ENCODE peak calls at places on chromosomes 3 and 15, in six cellular contexts. E is ovary, V is breast epithelium, Z is A549, G is body of pancreas, D is stomach. B is an unnamed sample.

GRCh38 chr3:149790265-149790664 is 2.1 kb downstream of the ANKUB1 start:
- DNase-seq in E (no peak), V (no peak), Z (peak; percentile 29), G (no peak), D (no peak), B (no peak)

GRCh38 chr15:74732846-74733245 is 7.5 kb upstream of the CYP1A1 start:
- DNase-seq in E (no peak), V (no peak), Z (no peak), G (no peak), D (no peak), B (peak; percentile 5)

GRCh38 chr3:129627350-129628168 is 21.1 kb upstream of the PLXND1 start:
- DNase-seq in E (peak; percentile 72), V (no peak), Z (peak; percentile 89), G (peak; percentile 70), D (peak; percentile 65), B (peak; percentile 89)

GRCh38 chr3:190972840-190973270 is 110.4 kb upstream of the GMNC start:
- DNase-seq in E (no peak), V (no peak), Z (no peak), G (no peak), D (no peak), B (no peak)

GRCh38 chr3:48039487-48040190 is 23.4 kb upstream of the MAP4 start:
- DNase-seq in E (no peak), V (no peak), Z (peak; percentile 48), G (no peak), D (no peak), B (no peak)

GRCh38 chr15:66047321-66048024 is 178.2 kb downstream of the RAB11A start:
- DNase-seq in E (no peak), V (no peak), Z (no peak), G (no peak), D (no peak), B (no peak)

GRCh38 chr15:84605225-84605882 is 4.5 kb downstream of the ZSCAN2 start:
- DNase-seq in E (no peak), V (no peak), Z (no peak), G (no peak), D (no peak), B (no peak)

GRCh38 chr3:128270559-128271492 is 117.5 kb downstream of the EEFSEC start:
- DNase-seq in E (no peak), V (no peak), Z (no peak), G (no peak), D (no peak), B (no peak)

GRCh38 chr3:58581328-58582091 is 4.3 kb upstream of the FAM107A start:
- DNase-seq in E (no peak), V (no peak), Z (no peak), G (no peak), D (no peak), B (no peak)

GRCh38 chr3:143563786-143564185 is 284.5 kb downstream of the SLC9A9 start:
- DNase-seq in E (no peak), V (no peak), Z (no peak), G (no peak), D (no peak), B (no peak)

GRCh38 chr3:179156775-179157174 is 8.6 kb downstream of the PIK3CA start:
- DNase-seq in E (no peak), V (no peak), Z (no peak), G (no peak), D (no peak), B (no peak)

GRCh38 chr15:47388299-47388698 is 329.0 kb upstream of the SEMA6D start:
- DNase-seq in E (no peak), V (no peak), Z (no peak), G (no peak), D (no peak), B (no peak)

GRCh38 chr3:71064976-71065763 is 518.4 kb downstream of the FOXP1 start:
- DNase-seq in E (peak; percentile 76), V (peak; percentile 64), Z (peak; percentile 37), G (peak; percentile 63), D (peak; percentile 68), B (peak; percentile 81)

GRCh38 chr3:168998792-168999191 is 664.7 kb downstream of the MECOM start:
- DNase-seq in E (no peak), V (no peak), Z (no peak), G (no peak), D (no peak), B (no peak)
- H3K4me1 ChIP-seq in E (no peaks in the 10 kb centered on the region), V (no peaks in the 10 kb centered on the region), Z (no peaks in the 10 kb centered on the region), G (no peaks in the 10 kb centered on the region), D (no peaks in the 10 kb centered on the region), B (no peaks in the 10 kb centered on the region)

DNA sequence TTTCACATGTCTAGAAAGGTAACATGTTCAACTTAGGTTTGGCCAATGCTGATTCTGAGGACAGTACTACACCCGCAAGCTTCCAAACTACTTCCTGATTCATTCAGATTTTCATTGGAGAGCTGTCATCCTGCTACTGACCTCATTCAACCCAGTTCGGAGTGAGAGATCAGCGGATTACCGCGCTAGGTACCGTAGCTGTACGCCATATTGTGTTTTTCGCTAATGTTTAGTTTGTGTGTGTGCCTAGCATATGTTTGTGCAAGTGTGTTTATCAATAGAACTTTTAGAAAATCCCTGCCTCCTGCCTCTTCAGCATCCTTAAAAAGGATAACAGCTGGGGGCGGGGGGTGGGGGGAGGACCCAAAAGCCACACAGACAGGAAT is 1.1 kb downstream of the ZBTB20 start:
- DNase-seq in E (no peak), V (no peak), Z (peak; percentile 84), G (peak; percentile 64), D (peak; percentile 31), B (no peak)
- TF ChIP-seq POLR2A in E (no peak), V (peak; percentile 17), Z (no peak), G (no peak), D (no peak), B (no peak)

DNA sequence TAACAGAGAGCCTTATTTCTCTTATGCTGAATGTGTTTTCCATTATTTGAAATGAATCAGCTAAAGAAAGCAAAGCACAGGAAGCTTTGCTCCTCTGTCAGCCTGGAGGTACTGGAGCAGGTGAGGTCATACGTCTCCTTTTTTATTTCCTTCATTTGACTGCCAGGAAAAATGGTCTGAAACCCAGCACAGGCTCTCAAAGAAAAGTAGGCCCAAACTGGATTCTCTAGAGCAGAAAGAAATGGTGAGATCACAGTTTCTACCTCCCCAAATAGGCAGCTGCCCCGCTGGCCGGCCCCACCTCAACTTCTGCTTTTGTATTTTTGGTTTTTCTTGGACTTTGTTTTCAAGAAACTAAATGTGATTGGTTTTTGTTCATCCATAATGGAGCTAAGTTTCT is 95.1 kb downstream of the RPL39L start:
- DNase-seq in E (no peak), V (no peak), Z (no peak), G (no peak), D (no peak), B (no peak)
- H3K4me1 ChIP-seq in E (no peaks in the 10 kb centered on the region), V (no peaks in the 10 kb centered on the region), Z (peaks cover 18% of the 10 kb centered on the region), G (no peaks in the 10 kb centered on the region), D (peaks cover 37% of the 10 kb centered on the region), B (peaks cover 3% of the 10 kb centered on the region)

GRCh38 chr3:177356113-177356512 is 158.8 kb upstream of the TBL1XR1 start:
- DNase-seq in E (no peak), V (no peak), Z (no peak), G (no peak), D (no peak), B (no peak)

GRCh38 chr3:177358968-177359600 is 161.8 kb upstream of the TBL1XR1 start:
- DNase-seq in E (peak; percentile 62), V (no peak), Z (peak; percentile 78), G (peak; percentile 54), D (peak; percentile 41), B (peak; percentile 83)

GRCh38 chr3:177357352-177358084 is 160.2 kb upstream of the TBL1XR1 start:
- DNase-seq in E (no peak), V (no peak), Z (peak; percentile 63), G (peak; percentile 58), D (peak; percentile 62), B (no peak)

GRCh38 chr3:177359601-177360357 is 162.5 kb upstream of the TBL1XR1 start:
- DNase-seq in E (peak; percentile 97), V (peak; percentile 96), Z (peak; percentile 97), G (peak; percentile 96), D (peak; percentile 96), B (peak; percentile 97)

GRCh38 chr3:177358085-177358967 is 161.0 kb upstream of the TBL1XR1 start:
- DNase-seq in E (peak; percentile 48), V (peak; percentile 67), Z (peak; percentile 92), G (peak; percentile 59), D (peak; percentile 56), B (peak; percentile 81)
- TF ChIP-seq POLR2A in E (no peak), V (no peak), Z (no peak), G (no peak), D (no peak), B (no peak)

GRCh38 chr15:73696641-73697001 is 12.4 kb downstream of the CD276 start:
- DNase-seq in E (no peak), V (no peak), Z (no peak), G (no peak), D (no peak), B (no peak)

GRCh38 chr15:73691398-73691797 is 7.2 kb downstream of the CD276 start:
- DNase-seq in E (no peak), V (no peak), Z (no peak), G (peak; percentile 52), D (peak; percentile 70), B (peak; percentile 82)

GRCh38 chr15:73697033-73697467 is 12.9 kb downstream of the CD276 start:
- DNase-seq in E (peak; percentile 88), V (no peak), Z (no peak), G (peak; percentile 65), D (peak; percentile 78), B (peak; percentile 88)

GRCh38 chr15:73695773-73696640 is 11.8 kb downstream of the CD276 start:
- DNase-seq in E (no peak), V (no peak), Z (no peak), G (no peak), D (no peak), B (no peak)

GRCh38 chr15:73694419-73694818 is 10.2 kb downstream of the CD276 start:
- DNase-seq in E (no peak), V (no peak), Z (no peak), G (no peak), D (no peak), B (no peak)
- H3K4me1 ChIP-seq in E (peaks cover 4% of the 10 kb centered on the region), V (peaks cover 10% of the 10 kb centered on the region), Z (peaks cover 6% of the 10 kb centered on the region), G (peaks cover 12% of the 10 kb centered on the region), D (peaks cover 58% of the 10 kb centered on the region), B (peaks cover 65% of the 10 kb centered on the region)

GRCh38 chr15:99250494-99251435 is 516 bp upstream of the LRRC28 start:
- DNase-seq in E (peak; percentile 99), V (peak; percentile 98), Z (peak; percentile 99), G (peak; percentile 99), D (peak; percentile 99), B (peak; percentile 98)

GRCh38 chr15:99250001-99250400 is 620 bp upstream of the TTC23 start:
- DNase-seq in E (no peak), V (no peak), Z (no peak), G (no peak), D (no peak), B (no peak)

GRCh38 chr15:99252326-99252725 is 1.0 kb downstream of the LRRC28 start:
- DNase-seq in E (no peak), V (no peak), Z (no peak), G (no peak), D (no peak), B (no peak)

GRCh38 chr15:99249270-99249817 is at the start of gene TTC23:
- DNase-seq in E (no peak), V (no peak), Z (peak; percentile 91), G (peak; percentile 23), D (no peak), B (no peak)

GRCh38 chr15:99251436-99251821 is at the start of gene LRRC28:
- DNase-seq in E (no peak), V (no peak), Z (no peak), G (no peak), D (no peak), B (no peak)
- TF ChIP-seq POLR2A in E (peak; percentile 8), V (no peak), Z (peak; percentile 91), G (peak; percentile 95), D (peak; percentile 70), B (no peak)

B was measured in suprapubic skin.